ENCODE peak calls at places on chromosomes 13 and 19, in eight cellular contexts. D is left lung, B is progenitor cell of endocrine pancreas, V is fibroblast of lung, O is colonic mucosa, E is right lobe of liver, N is cardiac fibroblast, R is cardiac muscle cell. Q is an unnamed sample.

GRCh38 chr19:46454244-46454643 is 17.1 kb downstream of the PNMA8A start:
- DNase-seq in D (no peak), B (no peak), V (no peak), O (no peak), E (no peak), N (no peak), R (no peak), Q (no peak)

GRCh38 chr13:23921451-23921888 is 24.2 kb upstream of the C1QTNF9B start:
- DNase-seq in D (no peak), B (no peak), V (peak), O (peak), E (no peak), N (peak), R (peak), Q (no peak)

GRCh38 chr19:1502433-1503088 is 10.3 kb downstream of the ADAMTSL5 start:
- DNase-seq in D (no peak), B (no peak), V (no peak), O (no peak), E (no peak), N (no peak), R (no peak), Q (no peak)

GRCh38 chr13:73936001-73936400 is 198.2 kb downstream of the KLF12 start:
- DNase-seq in D (no peak), B (no peak), V (peak), O (no peak), E (no peak), N (peak), R (peak), Q (no peak)

GRCh38 chr13:84455143-84455905 is 573.0 kb upstream of the SLITRK1 start:
- DNase-seq in D (no peak), B (no peak), V (no peak), O (no peak), E (no peak), N (no peak), R (no peak), Q (no peak)

GRCh38 chr13:63124863-63125262 is 1709.2 kb upstream of the PCDH20 start:
- DNase-seq in D (no peak), B (no peak), V (peak), O (no peak), E (no peak), N (peak), R (peak), Q (no peak)

GRCh38 chr19:16078759-16079707 is 2.7 kb downstream of the TPM4 start:
- DNase-seq in D (no peak), B (no peak), V (peak), O (peak), E (no peak), N (peak), R (peak), Q (peak)

GRCh38 chr19:38727868-38728660 is 16.2 kb downstream of the CAPN12 start:
- DNase-seq in D (peak), B (no peak), V (no peak), O (no peak), E (peak), N (peak), R (peak), Q (no peak)

GRCh38 chr19:5804516-5805464 is at the start of gene NRTN:
- DNase-seq in D (peak), B (no peak), V (no peak), O (peak), E (peak), N (no peak), R (no peak), Q (no peak)

GRCh38 chr19:10557603-10558197 is 8.1 kb downstream of the KRI1 start:
- DNase-seq in D (peak), B (no peak), V (no peak), O (no peak), E (no peak), N (no peak), R (no peak), Q (no peak)

GRCh38 chr13:38733146-38733545 is 46.3 kb downstream of the FREM2 start:
- DNase-seq in D (no peak), B (no peak), V (no peak), O (no peak), E (no peak), N (no peak), R (no peak), Q (no peak)

GRCh38 chr19:8487137-8487851 is 15.1 kb downstream of the PRAM1 start:
- DNase-seq in D (peak), B (no peak), V (no peak), O (no peak), E (no peak), N (no peak), R (no peak), Q (no peak)

GRCh38 chr13:106337096-106337495 is 198.4 kb downstream of the EFNB2 start:
- DNase-seq in D (no peak), B (no peak), V (peak), O (no peak), E (no peak), N (no peak), R (no peak), Q (no peak)

GRCh38 chr13:102400619-102401125 is 1.2 kb downstream of the FGF14 start:
- DNase-seq in D (peak), B (no peak), V (peak), O (no peak), E (no peak), N (no peak), R (no peak), Q (peak)

GRCh38 chr19:58563034-58563573 is 4.7 kb upstream of the UBE2M start:
- DNase-seq in D (no peak), B (no peak), V (no peak), O (peak), E (no peak), N (peak), R (peak), Q (no peak)

GRCh38 chr13:42110410-42111155 is 62.1 kb downstream of the DGKH start:
- DNase-seq in D (no peak), B (no peak), V (peak), O (peak), E (no peak), N (peak), R (peak), Q (peak)

GRCh38 chr13:97932006-97932405 is 21.5 kb upstream of the IPO5 start:
- DNase-seq in D (no peak), B (no peak), V (no peak), O (no peak), E (no peak), N (no peak), R (no peak), Q (no peak)

GRCh38 chr13:77235456-77236022 is 91.4 kb downstream of the MYCBP2 start:
- DNase-seq in D (no peak), B (no peak), V (no peak), O (no peak), E (no peak), N (no peak), R (no peak), Q (no peak)

GRCh38 chr13:108957369-108958012 is 328.1 kb downstream of the MYO16 start:
- DNase-seq in D (no peak), B (no peak), V (peak), O (no peak), E (no peak), N (peak), R (peak), Q (no peak)

GRCh38 chr13:94312511-94313191 is 166.8 kb downstream of the DCT start:
- DNase-seq in D (peak), B (no peak), V (no peak), O (no peak), E (no peak), N (no peak), R (no peak), Q (peak)

GRCh38 chr19:14048439-14049153 is 13.3 kb downstream of the PALM3 start:
- DNase-seq in D (peak), B (no peak), V (no peak), O (peak), E (no peak), N (no peak), R (peak), Q (no peak)

GRCh38 chr13:37037231-37037630 is 22.3 kb downstream of the SUPT20H start:
- DNase-seq in D (no peak), B (no peak), V (no peak), O (no peak), E (no peak), N (no peak), R (no peak), Q (no peak)

GRCh38 chr19:27676877-27677276 is 1536.1 kb downstream of the UQCRFS1 start:
- DNase-seq in D (no peak), B (no peak), V (no peak), O (no peak), E (no peak), N (no peak), R (no peak), Q (no peak)

GRCh38 chr19:41871573-41872383 is 5.3 kb upstream of the CD79A start:
- DNase-seq in D (no peak), B (no peak), V (no peak), O (no peak), E (peak), N (peak), R (peak), Q (peak)

GRCh38 chr13:40667622-40667978 is 1.2 kb upstream of the FOXO1 start:
- DNase-seq in D (no peak), B (no peak), V (no peak), O (peak), E (no peak), N (no peak), R (no peak), Q (no peak)

GRCh38 chr19:33957804-33958203 is 161.1 kb downstream of the KCTD15 start:
- DNase-seq in D (no peak), B (no peak), V (no peak), O (no peak), E (no peak), N (no peak), R (no peak), Q (no peak)

GRCh38 chr13:42363941-42364612 is 92.1 kb downstream of the AKAP11 start:
- DNase-seq in D (no peak), B (no peak), V (peak), O (no peak), E (no peak), N (peak), R (peak), Q (no peak)

GRCh38 chr19:3073159-3073563 is 10.9 kb upstream of the TLE5 start:
- DNase-seq in D (no peak), B (no peak), V (peak), O (peak), E (no peak), N (peak), R (peak), Q (no peak)

DNA sequence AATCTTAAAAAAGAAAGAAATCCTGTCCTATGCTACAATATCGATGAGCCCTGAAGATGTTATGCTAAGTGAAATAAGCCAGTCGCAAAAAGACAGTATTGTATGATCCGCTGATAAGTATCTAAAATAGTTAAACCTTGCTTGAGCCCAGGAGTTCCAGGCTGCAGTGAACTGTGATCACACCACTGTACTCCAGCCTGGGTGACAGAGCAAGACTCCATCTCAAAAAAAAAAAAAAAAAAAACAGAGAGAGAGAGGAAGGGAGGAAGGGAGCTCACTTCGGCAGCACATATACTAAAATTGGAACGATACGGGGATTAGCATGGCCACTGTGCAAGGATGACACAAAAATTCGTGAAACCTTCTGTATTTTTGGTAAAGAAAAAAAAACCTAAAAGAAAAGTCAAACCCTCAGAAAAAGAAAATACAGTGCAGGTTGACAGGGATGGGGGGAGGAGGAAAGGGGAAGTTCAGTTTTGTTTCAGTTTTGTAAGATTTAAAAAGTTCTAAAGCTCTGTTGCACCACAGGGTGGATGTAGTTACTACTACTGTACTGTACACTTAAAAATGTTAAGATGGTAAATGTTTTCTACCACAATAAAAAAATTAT is 8.4 kb downstream of the CLASRP start:
- DNase-seq in D (no peak), B (no peak), V (no peak), O (no peak), E (no peak), N (no peak), R (no peak), Q (no peak)
- TF ChIP-seq CTCF in D (no peak), B (no peak), V (no peak), O (no peak), E (no peak), N (no peak), R (no peak), Q (no peak)

GRCh38 chr19:45276284-45276687 is 25.2 kb downstream of the MARK4 start:
- DNase-seq in D (no peak), B (no peak), V (peak), O (no peak), E (no peak), N (peak), R (peak), Q (no peak)

GRCh38 chr19:45278087-45278486 is 27.0 kb downstream of the MARK4 start:
- DNase-seq in D (no peak), B (no peak), V (no peak), O (no peak), E (no peak), N (no peak), R (no peak), Q (no peak)

GRCh38 chr19:45280471-45280961 is 29.4 kb downstream of the MARK4 start:
- DNase-seq in D (no peak), B (no peak), V (no peak), O (no peak), E (no peak), N (no peak), R (no peak), Q (no peak)

GRCh38 chr19:45283443-45284033 is 32.5 kb downstream of the MARK4 start:
- DNase-seq in D (no peak), B (no peak), V (no peak), O (no peak), E (no peak), N (no peak), R (no peak), Q (no peak)

DNA sequence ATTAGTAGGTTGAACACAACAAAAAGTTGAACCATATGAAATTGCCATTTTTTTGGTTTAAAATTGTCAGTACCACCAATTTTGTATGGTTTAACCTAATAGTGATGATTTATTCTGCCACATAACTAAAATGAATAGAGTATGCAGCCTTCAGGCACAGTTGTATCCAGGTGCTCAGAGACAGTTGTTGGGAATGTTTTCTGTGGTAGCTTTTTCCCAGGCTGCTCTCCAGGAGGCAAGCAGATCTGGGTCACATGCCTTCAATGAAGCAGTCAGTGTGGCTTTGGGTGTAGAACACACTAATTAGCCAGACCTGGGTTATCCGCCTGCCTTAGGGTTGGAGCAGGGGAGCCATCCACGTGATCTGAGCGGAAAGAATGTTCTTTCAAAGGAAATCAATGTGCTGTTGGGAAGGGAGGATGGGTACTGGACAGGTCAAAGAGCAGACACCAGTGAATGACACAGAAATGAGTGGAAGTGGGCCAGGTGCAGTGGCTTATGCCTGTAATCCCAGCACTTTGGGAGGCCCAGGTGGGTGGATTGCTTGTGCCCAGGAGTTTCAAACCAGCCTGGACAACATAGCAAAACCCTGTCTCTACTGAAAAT is 28.6 kb downstream of the MARK4 start:
- DNase-seq in D (no peak), B (no peak), V (no peak), O (no peak), E (peak), N (no peak), R (no peak), Q (no peak)
- TF ChIP-seq CTCF in D (no peak), B (no peak), V (no peak), O (no peak), E (no peak), N (no peak), R (no peak), Q (no peak)

GRCh38 chr19:19541572-19541971 is 3.5 kb downstream of the CILP2 start:
- DNase-seq in D (no peak), B (no peak), V (no peak), O (no peak), E (peak), N (no peak), R (no peak), Q (no peak)

GRCh38 chr19:19540707-19541515 is 2.8 kb downstream of the CILP2 start:
- DNase-seq in D (no peak), B (peak), V (peak), O (peak), E (peak), N (peak), R (peak), Q (peak)

GRCh38 chr19:19538077-19538764 is at the start of gene CILP2:
- DNase-seq in D (no peak), B (peak), V (no peak), O (peak), E (peak), N (no peak), R (peak), Q (no peak)

GRCh38 chr19:19538767-19539166 is 702 bp downstream of the CILP2 start:
- DNase-seq in D (no peak), B (no peak), V (no peak), O (no peak), E (no peak), N (peak), R (peak), Q (no peak)

GRCh38 chr19:19539738-19540703 is 2.0 kb downstream of the CILP2 start:
- DNase-seq in D (peak), B (no peak), V (peak), O (peak), E (peak), N (peak), R (peak), Q (peak)
- TF ChIP-seq CTCF in D (no peak), B (no peak), V (no peak), O (no peak), E (no peak), N (no peak), R (no peak), Q (no peak)

GRCh38 chr19:19997656-19998268 is 41.5 kb downstream of the ZNF682 start:
- DNase-seq in D (no peak), B (no peak), V (no peak), O (no peak), E (no peak), N (no peak), R (no peak), Q (no peak)
- TF ChIP-seq CTCF in D (peak), B (peak), V (peak), O (peak), E (peak), N (peak), R (peak), Q (peak)

DNA sequence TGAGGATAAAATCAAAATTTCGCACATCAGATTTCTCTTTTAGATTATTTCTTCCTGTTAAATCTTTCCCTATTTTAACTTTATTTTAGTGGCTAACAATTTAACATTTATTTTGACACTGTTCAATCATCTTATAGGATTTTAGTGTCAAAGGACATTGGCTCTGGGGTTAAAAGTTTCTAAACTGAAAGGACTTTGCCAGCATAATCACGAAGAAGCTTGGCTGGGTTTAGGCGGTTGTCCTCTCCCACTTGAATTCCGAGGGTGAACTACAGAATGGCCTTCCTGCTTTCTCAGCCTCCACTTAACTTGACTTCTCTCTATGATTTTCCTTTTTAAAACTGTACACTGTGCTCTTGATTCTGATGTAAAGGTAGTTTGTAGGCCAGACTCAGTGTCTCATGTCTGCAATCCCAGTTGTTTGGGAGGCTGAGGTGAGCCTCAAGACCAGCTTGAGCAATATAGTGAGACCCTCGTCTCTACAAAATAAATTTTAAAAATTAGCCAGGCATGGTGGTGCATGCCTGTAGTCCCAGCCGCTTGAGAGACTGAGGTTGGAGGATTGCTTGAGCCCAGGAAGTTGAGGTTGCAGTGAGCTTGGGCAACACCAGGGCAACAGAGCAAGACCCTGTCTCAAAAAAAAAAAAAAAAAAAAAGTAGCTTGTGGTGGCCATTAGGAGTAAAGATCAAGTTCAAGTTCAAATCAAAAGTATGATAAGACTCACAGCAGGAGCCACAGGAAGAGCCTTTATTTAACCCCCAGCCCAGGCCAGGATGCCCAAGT is 54.8 kb upstream of the KATNAL1 start:
- DNase-seq in D (no peak), B (no peak), V (no peak), O (no peak), E (no peak), N (no peak), R (no peak), Q (no peak)
- TF ChIP-seq CTCF in D (no peak), B (no peak), V (no peak), O (no peak), E (no peak), N (no peak), R (no peak), Q (no peak)

GRCh38 chr19:40584007-40584406 is 7.3 kb downstream of the SHKBP1 start:
- DNase-seq in D (no peak), B (no peak), V (no peak), O (no peak), E (no peak), N (no peak), R (no peak), Q (no peak)
- TF ChIP-seq CTCF in D (no peak), B (peak), V (peak), O (no peak), E (no peak), N (peak), R (peak), Q (peak)

DNA sequence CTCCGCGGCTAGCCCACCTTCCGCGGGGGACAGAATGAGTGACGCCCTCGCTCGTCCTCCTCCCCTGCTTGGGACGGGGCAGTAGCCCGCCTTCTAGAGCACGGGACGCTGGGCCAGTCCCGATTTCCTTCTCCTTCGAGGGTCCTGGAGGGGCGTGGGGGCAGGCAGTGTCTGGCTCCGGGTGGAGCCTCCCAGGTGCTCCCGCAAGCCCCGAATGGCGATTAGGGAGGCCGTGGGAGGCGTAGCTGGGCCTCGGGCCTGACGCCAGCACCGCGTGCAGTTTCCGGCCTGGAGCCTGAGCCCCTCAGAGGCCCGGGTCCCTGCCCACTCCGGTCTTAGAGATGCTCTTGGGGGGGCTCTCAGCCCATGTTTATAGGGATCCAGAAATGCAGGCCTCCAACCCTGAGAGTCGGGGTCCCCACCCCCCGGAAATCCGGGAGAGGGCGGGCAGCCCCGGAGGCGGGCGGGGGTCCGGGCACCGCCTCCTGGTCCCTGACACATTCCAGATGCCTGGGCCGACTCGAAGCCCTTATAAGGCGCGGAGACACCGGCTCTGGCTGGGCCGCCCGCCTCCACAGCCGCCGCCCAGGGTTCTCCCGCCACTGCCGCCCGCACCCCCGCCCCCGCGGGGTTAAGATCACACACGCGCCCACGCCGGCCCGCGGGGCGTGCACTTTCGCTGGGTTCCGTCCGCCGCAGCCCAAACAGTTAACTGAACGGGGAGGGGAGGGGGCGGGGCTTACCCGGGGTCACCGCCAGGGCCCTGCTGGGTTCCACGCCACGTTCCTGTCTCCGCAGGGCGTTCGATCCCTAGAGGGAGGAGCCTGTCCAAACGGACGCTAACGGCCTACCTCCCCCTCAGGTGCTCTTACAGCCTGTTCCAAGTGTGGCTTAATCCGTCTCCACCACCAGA is 1.5 kb downstream of the MYADM start:
- DNase-seq in D (peak), B (peak), V (peak), O (peak), E (peak), N (peak), R (peak), Q (peak)
- TF ChIP-seq CTCF in D (peak), B (peak), V (peak), O (no peak), E (peak), N (peak), R (peak), Q (no peak)

Q was measured in GM06990.